ENCODE peak calls at places on chromosomes 3 and 15, in four cellular contexts. T is CD8-positive, alpha-beta T cell; D is RPMI7951; I is activated CD4-positive, alpha-beta T cell treated with anti-CD3 and anti-CD28 coated beads, Interleukin-2, amount 50 U/mL, for 1 hour. N is an unnamed sample.

GRCh38 chr3:23874359-23875120 is 42.2 kb downstream of the NKIRAS1 start:
- DNase-seq in T (no peak), D (peak), I (no peak), N (no peak)

GRCh38 chr3:49279376-49279775 is 2.3 kb upstream of the C3orf62 start:
- DNase-seq in I (no peak), D (peak), T (no peak), N (peak)

GRCh38 chr3:45776611-45777010 is 19.7 kb downstream of the SLC6A20 start:
- DNase-seq in I (no peak), D (no peak), T (no peak), N (no peak)

GRCh38 chr3:192419312-192419711 is 308.0 kb downstream of the FGF12 start:
- DNase-seq in D (no peak), T (no peak), I (no peak), N (no peak)

GRCh38 chr3:155549087-155549486 is 195.8 kb downstream of the PLCH1 start:
- DNase-seq in T (no peak), I (no peak), D (no peak), N (no peak)

GRCh38 chr15:101017041-101017754 is 98.0 kb downstream of the LRRK1 start:
- DNase-seq in I (no peak), D (no peak), T (no peak), N (no peak)

GRCh38 chr3:107063351-107063750 is 313.9 kb upstream of the CCDC54 start:
- DNase-seq in T (no peak), I (no peak), D (peak), N (peak)

GRCh38 chr15:88920186-88920891 is 7.2 kb upstream of the MFGE8 start:
- DNase-seq in D (peak), T (no peak), I (no peak), N (peak)

N was measured in M059J.